ENCODE peak calls at places on chromosomes 11 and 22, in five cellular contexts. A, Z, O, E and L are unnamed samples. For H3K4me1, the result is how much of the 10 kb centered on the place peaks cover.

GRCh38 chr11:125416993-125417935 is 78.8 kb downstream of the FEZ1 start:
- DNase-seq in O (no peak), Z (no peak), A (no peak), E (no peak), L (no peak)

GRCh38 chr11:69352715-69353325 is 58.9 kb downstream of the MYEOV start:
- DNase-seq in Z (no peak), E (peak), A (peak), O (peak), L (no peak)

GRCh38 chr11:1825039-1825740 is 9.6 kb upstream of the SYT8 start:
- DNase-seq in E (no peak), Z (peak), O (peak), A (no peak), L (no peak)

GRCh38 chr11:57230316-57230715 is 6.7 kb downstream of the APLNR start:
- DNase-seq in A (no peak), O (no peak), Z (no peak), E (no peak), L (no peak)

GRCh38 chr11:6703247-6704063 is 20.3 kb upstream of the MRPL17 start:
- DNase-seq in E (peak), Z (no peak), O (peak), A (peak), L (no peak)

GRCh38 chr11:132115454-132115853 is 745.0 kb downstream of the NTM start:
- DNase-seq in Z (no peak), E (peak), A (no peak), O (no peak), L (no peak)

GRCh38 chr22:38220163-38220562 is 18.4 kb downstream of the MAFF start:
- DNase-seq in O (no peak), A (no peak), Z (no peak), E (no peak), L (no peak)

GRCh38 chr11:62542750-62543567 is 3.6 kb downstream of the AHNAK start:
- DNase-seq in E (peak), A (peak), Z (peak), O (peak), L (peak)

GRCh38 chr11:108871152-108871551 is 206.3 kb downstream of the DDX10 start:
- DNase-seq in A (peak), O (no peak), Z (no peak), E (peak), L (no peak)

GRCh38 chr11:41245704-41246398 is 213.6 kb downstream of the LRRC4C start:
- DNase-seq in E (no peak), A (peak), O (no peak), Z (no peak), L (no peak)

GRCh38 chr11:94897330-94897768 is 76.0 kb downstream of the CWC15 start:
- DNase-seq in E (peak), O (peak), Z (no peak), A (peak), L (peak)

GRCh38 chr11:33936745-33937612 is 45.1 kb upstream of the LMO2 start:
- DNase-seq in E (peak), Z (peak), A (peak), O (peak), L (no peak)

GRCh38 chr22:48947636-48948035 is 880.0 kb downstream of the BRD1 start:
- DNase-seq in Z (peak), E (no peak), O (no peak), A (no peak), L (no peak)

GRCh38 chr22:19879248-19879575 is 24.5 kb upstream of the GNB1L start:
- DNase-seq in A (no peak), E (no peak), O (no peak), Z (peak), L (no peak)

GRCh38 chr11:111557425-111558111 is 17.0 kb downstream of the LAYN start:
- DNase-seq in O (no peak), A (no peak), Z (no peak), E (peak), L (no peak)

GRCh38 chr22:50186789-50187523 is 1.2 kb downstream of the TRABD start:
- DNase-seq in Z (no peak), E (peak), A (no peak), O (peak), L (no peak)

GRCh38 chr11:129950319-129951034 is 52.2 kb downstream of the PRDM10 start:
- DNase-seq in Z (no peak), O (peak), A (peak), E (peak), L (no peak)

GRCh38 chr11:70844387-70844786 is 408.0 kb downstream of the SHANK2 start:
- DNase-seq in E (no peak), Z (no peak), O (no peak), A (no peak), L (no peak)

GRCh38 chr11:11244470-11245080 is 108.5 kb downstream of the CSNK2A3 start:
- DNase-seq in A (no peak), O (no peak), Z (no peak), E (no peak), L (no peak)

GRCh38 chr11:128181090-128181485 is 406.3 kb downstream of the ETS1 start:
- DNase-seq in E (peak), O (no peak), A (no peak), Z (no peak), L (no peak)

GRCh38 chr11:126857860-126858808 is 142.4 kb downstream of the KIRREL3 start:
- DNase-seq in A (peak), Z (no peak), O (no peak), E (peak), L (no peak)

GRCh38 chr11:58784995-58785394 is 53.3 kb upstream of the GLYAT start:
- DNase-seq in Z (no peak), E (no peak), O (no peak), A (no peak), L (no peak)

GRCh38 chr11:17386331-17387084 is 2.0 kb downstream of the KCNJ11 start:
- DNase-seq in Z (peak), A (peak), E (peak), O (peak), L (no peak)

GRCh38 chr22:27880778-27881394 is 38.2 kb downstream of the PITPNB start:
- DNase-seq in O (no peak), A (peak), E (peak), Z (no peak), L (no peak)

GRCh38 chr11:9972917-9973504 is 309.1 kb downstream of the SWAP70 start:
- DNase-seq in Z (no peak), E (peak), O (no peak), A (no peak), L (no peak)

GRCh38 chr11:134270250-134270714 is 5.9 kb upstream of the GLB1L3 start:
- DNase-seq in O (no peak), Z (no peak), E (no peak), A (no peak), L (no peak)

GRCh38 chr22:35622132-35622913 is 5.2 kb upstream of the MB start:
- DNase-seq in E (no peak), A (peak), O (peak), Z (peak), L (peak)

GRCh38 chr22:22714600-22715361 is 70.4 kb downstream of the GGTLC2 start:
- DNase-seq in O (peak), A (no peak), Z (no peak), E (no peak), L (no peak)

GRCh38 chr11:61756452-61757212 is 4.2 kb downstream of the MYRF start:
- DNase-seq in Z (no peak), E (peak), A (no peak), O (peak), L (no peak)

GRCh38 chr11:99568808-99569207 is 548.1 kb downstream of the CNTN5 start:
- DNase-seq in O (no peak), A (no peak), Z (no peak), E (no peak), L (no peak)

GRCh38 chr11:34609850-34610249 is 11.0 kb upstream of the EHF start:
- DNase-seq in Z (no peak), E (no peak), O (no peak), A (peak), L (no peak)

GRCh38 chr11:11069741-11070550 is 212.1 kb upstream of the ZBED5 start:
- DNase-seq in Z (no peak), A (no peak), E (no peak), O (no peak), L (no peak)

GRCh38 chr11:15170698-15171097 is 56.0 kb downstream of the INSC start:
- DNase-seq in A (no peak), E (no peak), Z (no peak), O (no peak), L (no peak)

GRCh38 chr11:76459299-76459698 is 14.5 kb downstream of the EMSY start:
- DNase-seq in E (no peak), A (no peak), O (no peak), Z (no peak), L (no peak)

GRCh38 chr11:76456571-76456970 is 11.8 kb downstream of the EMSY start:
- DNase-seq in E (no peak), O (no peak), A (no peak), Z (no peak), L (no peak)

GRCh38 chr11:76453248-76453647 is 8.4 kb downstream of the EMSY start:
- DNase-seq in E (peak), Z (no peak), O (peak), A (no peak), L (no peak)

GRCh38 chr11:76455931-76456330 is 11.1 kb downstream of the EMSY start:
- DNase-seq in E (peak), O (no peak), Z (no peak), A (no peak), L (no peak)

GRCh38 chr11:76455331-76455730 is 10.5 kb downstream of the EMSY start:
- DNase-seq in E (peak), Z (no peak), O (no peak), A (no peak), L (no peak)
- H3K4me1 ChIP-seq in E (under half), Z (under half), O (under half), A (under half), L (under half)

GRCh38 chr11:119168471-119169271 is at the start of gene NLRX1:
- DNase-seq in Z (peak), O (peak), A (peak), E (peak), L (peak)
- TF ChIP-seq POLR2A in Z (peak), O (peak), A (peak), E (peak), L (no peak)

DNA sequence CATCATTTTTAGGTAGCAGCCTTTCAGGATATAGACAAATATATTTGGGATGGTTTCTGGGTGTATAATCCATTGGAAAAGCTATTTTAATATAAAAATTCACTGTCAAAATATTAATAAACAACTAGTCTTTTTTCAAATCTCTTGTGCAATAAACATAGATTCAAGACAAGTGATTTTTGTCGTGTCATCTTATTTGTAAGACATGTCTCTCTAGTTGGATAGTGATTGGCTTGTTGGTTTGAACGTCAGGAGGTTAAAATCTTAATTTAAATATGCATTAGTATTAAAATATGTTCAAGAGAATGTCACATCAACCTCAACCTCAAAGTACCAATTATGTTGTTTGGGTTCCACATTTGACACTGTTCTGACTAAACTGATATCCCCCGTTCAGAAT is 287.7 kb downstream of the CASP12 start:
- DNase-seq in Z (no peak), A (no peak), O (no peak), E (no peak), L (no peak)
- H3K4me1 ChIP-seq in Z (under half), A (under half), O (under half), E (under half), L (under half)

DNA sequence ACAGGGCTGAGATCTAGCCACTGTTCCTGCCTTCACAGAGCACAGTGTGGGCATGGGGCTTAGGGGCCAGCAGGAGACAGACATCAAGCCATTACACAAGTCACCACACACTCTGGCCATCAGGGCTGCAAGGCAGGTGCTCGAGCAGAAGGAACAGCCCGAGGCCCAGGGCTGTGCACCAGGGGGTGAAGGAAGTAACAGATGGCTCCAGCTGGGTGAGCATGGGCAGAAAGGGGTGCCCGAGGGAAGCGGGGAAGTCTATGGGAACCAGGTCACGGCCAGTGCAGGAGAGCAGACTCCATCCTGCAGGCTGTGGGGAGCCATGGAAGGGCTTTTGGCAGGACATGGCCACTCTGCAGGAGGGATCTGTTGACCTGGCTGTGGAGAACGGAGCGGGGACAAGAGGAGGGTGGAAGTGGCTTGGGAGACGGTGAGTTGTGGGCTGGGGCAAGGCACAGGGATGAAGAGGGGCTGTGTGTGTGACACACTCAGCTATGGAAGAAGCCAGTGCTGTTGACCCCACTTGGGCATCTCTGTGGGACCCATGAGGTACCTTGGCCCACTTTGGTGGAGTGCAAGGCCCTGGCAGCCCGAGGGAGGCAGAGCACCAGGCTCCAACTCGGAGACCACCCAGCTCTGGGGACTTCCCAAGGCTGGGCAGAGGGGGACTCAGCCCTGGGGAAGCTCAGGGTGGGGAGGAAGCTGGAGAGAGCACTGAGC is 3.6 kb downstream of the C11orf68 start:
- DNase-seq in E (no peak), O (no peak), Z (no peak), A (no peak), L (no peak)
- TF ChIP-seq POLR2A in E (peak), O (no peak), Z (no peak), A (no peak), L (no peak)